ENCODE peak calls at places on chromosomes 12 and 14, in eight cellular contexts. C, P, J, H, W, Y, B and T are unnamed samples. For H3K27me3, the result is how much of the 10 kb centered on the place peaks cover.

GRCh38 chr12:124453419-124454351 is 113.7 kb downstream of the NCOR2 start:
- DNase-seq in Y (peak), W (peak), H (peak), C (peak), P (no peak), B (peak), J (peak), T (peak)

GRCh38 chr12:62760779-62761178 is 174.2 kb downstream of the PPM1H start:
- DNase-seq in P (no peak), Y (no peak), W (peak), H (no peak), J (no peak), C (no peak), B (no peak), T (no peak)

GRCh38 chr12:108793756-108794441 is 62.6 kb upstream of the CORO1C start:
- DNase-seq in H (peak), P (no peak), Y (no peak), B (peak), J (no peak), W (peak), C (peak), T (no peak)

GRCh38 chr12:70648831-70649230 is 11.6 kb upstream of the PTPRB start:
- DNase-seq in P (peak), Y (no peak), B (no peak), W (no peak), J (no peak), C (no peak), H (no peak), T (no peak)

GRCh38 chr14:50451854-50452253 is 55.2 kb upstream of the CDKL1 start:
- DNase-seq in P (no peak), W (no peak), J (no peak), Y (no peak), C (no peak), H (no peak), B (no peak), T (no peak)

GRCh38 chr12:51326762-51327439 is 2.9 kb upstream of the BIN2 start:
- DNase-seq in W (no peak), J (peak), P (peak), H (peak), C (peak), B (no peak), Y (no peak), T (no peak)

GRCh38 chr12:29797565-29798360 is 14.0 kb upstream of the TMTC1 start:
- DNase-seq in H (no peak), W (no peak), J (no peak), P (no peak), C (no peak), Y (no peak), B (no peak), T (no peak)

GRCh38 chr14:68103841-68104240 is 284.3 kb downstream of the RAD51B start:
- DNase-seq in Y (no peak), P (no peak), B (no peak), J (no peak), C (no peak), W (peak), H (no peak), T (no peak)

GRCh38 chr14:103067231-103067954 is 10.0 kb upstream of the CDC42BPB start:
- DNase-seq in B (no peak), H (no peak), Y (no peak), C (no peak), J (no peak), P (peak), W (no peak), T (no peak)

GRCh38 chr14:89027097-89027740 is 202.8 kb downstream of the TTC8 start:
- DNase-seq in C (peak), J (no peak), P (peak), W (peak), Y (peak), H (peak), B (peak), T (peak)

GRCh38 chr12:129351481-129351880 is 498.2 kb downstream of the GLT1D1 start:
- DNase-seq in Y (no peak), J (no peak), C (no peak), W (no peak), B (no peak), H (no peak), P (no peak), T (no peak)

GRCh38 chr14:71214241-71214640 is 307.0 kb downstream of the PCNX1 start:
- DNase-seq in H (no peak), Y (no peak), P (no peak), B (no peak), C (no peak), J (no peak), W (no peak), T (no peak)

GRCh38 chr14:88129306-88130056 is 124.5 kb downstream of the GPR65 start:
- DNase-seq in J (peak), C (peak), H (peak), P (no peak), B (no peak), Y (peak), W (peak), T (no peak)

GRCh38 chr14:20455355-20456300 is 602 bp downstream of the APEX1 start:
- DNase-seq in W (peak), H (no peak), P (peak), Y (no peak), B (no peak), J (no peak), C (no peak), T (peak)

GRCh38 chr14:81478446-81478845 is 55.2 kb downstream of the SEL1L start:
- DNase-seq in W (no peak), C (no peak), H (no peak), Y (no peak), P (no peak), J (no peak), B (no peak), T (peak)
- H3K27ac ChIP-seq in W (no peak), C (no peak), H (no peak), Y (no peak), P (no peak), J (no peak), B (no peak), T (peak)

GRCh38 chr12:74547249-74547648 is 9.6 kb downstream of the ATXN7L3B start:
- DNase-seq in W (no peak), Y (no peak), H (no peak), J (no peak), P (no peak), B (no peak), C (no peak), T (no peak)

DNA sequence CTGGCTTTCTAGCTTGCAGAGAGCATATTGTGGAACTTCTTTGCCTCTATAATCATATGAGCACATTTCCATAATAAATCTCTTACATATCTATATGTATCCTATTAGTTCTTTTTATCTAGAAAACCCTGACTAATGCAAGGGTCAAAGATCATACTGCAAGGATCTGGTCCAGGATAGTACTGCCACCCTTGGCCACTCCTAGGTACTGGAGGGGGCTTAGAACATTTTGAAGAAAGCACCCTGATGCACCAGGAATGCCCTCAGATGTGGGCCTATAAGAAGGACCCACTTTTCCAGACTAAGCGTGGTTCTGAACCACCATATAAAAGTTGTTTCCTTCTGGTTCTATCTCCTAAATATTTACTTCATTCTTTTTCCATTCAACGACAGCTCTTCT is 14.6 kb downstream of the ATXN7L3B start:
- DNase-seq in B (no peak), P (no peak), C (no peak), Y (no peak), J (no peak), W (no peak), H (no peak), T (no peak)
- TF ChIP-seq CTCF in B (no peak), P (no peak), C (no peak), Y (no peak), J (peak), W (no peak), H (no peak), T (no peak)

DNA sequence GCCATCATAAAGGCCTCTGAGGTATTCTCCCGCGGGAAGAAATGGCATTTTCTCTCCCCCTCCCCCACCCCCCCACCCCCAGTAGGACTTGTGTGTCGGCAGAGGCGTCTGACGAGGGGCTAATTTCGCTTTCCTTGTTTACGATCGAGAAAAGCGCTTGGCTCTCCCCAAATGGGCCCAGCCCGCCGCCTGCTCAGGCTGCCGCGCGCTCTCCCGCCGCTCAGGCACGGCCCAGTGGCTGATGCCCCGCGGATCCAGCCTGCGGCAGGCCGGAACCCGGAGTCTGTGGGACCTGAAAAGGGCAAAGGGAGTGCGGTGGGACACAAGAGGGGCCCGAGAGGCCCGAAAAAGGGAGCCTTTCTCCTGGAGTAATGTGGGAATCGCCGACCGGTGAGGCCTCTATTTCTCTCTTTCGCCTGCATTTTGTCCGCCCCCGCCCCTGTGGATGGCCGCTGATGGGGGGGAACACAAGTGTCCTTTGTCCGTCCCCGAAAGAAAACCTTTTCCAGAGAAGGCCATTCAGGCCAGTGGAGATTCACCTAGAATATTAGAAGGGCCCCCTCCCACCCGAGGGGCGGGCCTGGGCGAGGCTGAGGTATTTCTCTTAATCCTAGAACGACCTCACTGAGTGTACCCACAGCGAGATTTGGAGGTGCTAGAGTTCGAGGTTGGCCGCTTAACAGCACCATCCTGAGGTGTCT is 9.0 kb upstream of the HOXC6 start:
- DNase-seq in Y (no peak), P (peak), W (no peak), B (no peak), H (no peak), C (no peak), J (no peak), T (no peak)
- H3K27me3 ChIP-seq in Y (under half), P (under half), W (half or more), B (under half), H (half or more), C (under half), J (under half), T (under half)

GRCh38 chr12:114499338-114499737 is 93.4 kb upstream of the TBX5 start:
- DNase-seq in Y (no peak), J (no peak), B (no peak), W (no peak), P (no peak), H (peak), C (no peak), T (no peak)

GRCh38 chr12:114504311-114504710 is 98.4 kb upstream of the TBX5 start:
- DNase-seq in H (no peak), B (no peak), C (no peak), W (no peak), J (no peak), P (no peak), Y (no peak), T (no peak)

GRCh38 chr12:114500775-114501473 is 95.0 kb upstream of the TBX5 start:
- DNase-seq in B (no peak), H (no peak), W (peak), Y (no peak), J (no peak), C (no peak), P (no peak), T (no peak)

DNA sequence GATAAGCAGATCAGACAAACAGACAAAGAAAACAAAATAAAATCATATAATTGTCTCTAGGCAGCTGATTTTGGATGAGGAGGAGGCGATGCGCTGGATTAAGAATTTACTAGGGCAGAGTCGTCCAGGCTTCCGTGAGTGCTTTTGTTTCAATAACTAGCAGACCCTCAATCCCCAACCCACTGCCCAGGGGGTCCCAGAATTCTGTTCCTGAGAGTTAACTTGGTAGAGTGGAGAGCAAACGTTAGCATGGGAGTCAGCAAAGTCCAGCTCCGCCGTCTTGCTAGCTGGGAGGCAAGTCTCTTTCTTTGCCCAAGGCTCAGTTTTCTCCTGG is 95.5 kb upstream of the TBX5 start:
- DNase-seq in J (no peak), H (no peak), P (no peak), W (no peak), B (no peak), Y (no peak), C (no peak), T (no peak)
- H3K27ac ChIP-seq in J (no peak), H (no peak), P (no peak), W (no peak), B (no peak), Y (no peak), C (no peak), T (no peak)

DNA sequence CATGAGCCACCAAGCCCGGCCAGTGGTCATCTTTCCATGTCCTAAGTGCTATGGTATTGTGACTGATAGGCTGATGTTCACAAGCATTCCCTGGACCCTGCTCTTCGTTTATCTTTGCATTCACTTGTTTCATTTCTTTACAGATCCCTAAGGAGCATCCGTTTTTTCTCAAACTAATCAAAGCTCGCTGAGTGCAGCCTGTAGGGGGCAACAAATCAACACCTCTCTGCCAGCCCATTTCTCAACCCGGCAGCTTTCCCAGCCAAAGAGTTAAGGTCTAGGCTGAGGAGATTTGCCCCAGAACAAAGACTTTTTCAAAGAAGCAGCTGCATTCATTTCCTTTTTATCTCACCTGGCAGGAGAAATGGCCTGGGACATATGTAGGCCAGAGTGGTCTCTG is 12.1 kb downstream of the SIRT4 start:
- DNase-seq in Y (no peak), P (no peak), H (no peak), J (no peak), W (no peak), B (no peak), C (no peak), T (no peak)
- TF ChIP-seq CTCF in Y (no peak), P (peak), H (no peak), J (peak), W (peak), B (no peak), C (no peak), T (no peak)

GRCh38 chr12:27967551-27968054 is 4.9 kb downstream of the PTHLH start:
- DNase-seq in H (no peak), P (no peak), Y (no peak), J (no peak), W (no peak), C (no peak), B (no peak), T (no peak)

GRCh38 chr12:27969011-27969900 is 3.3 kb downstream of the PTHLH start:
- DNase-seq in P (no peak), Y (no peak), B (no peak), H (no peak), C (no peak), J (no peak), W (peak), T (no peak)

GRCh38 chr12:27965411-27965810 is 7.1 kb downstream of the PTHLH start:
- DNase-seq in P (no peak), J (no peak), C (no peak), H (no peak), B (no peak), W (no peak), Y (no peak), T (no peak)

GRCh38 chr12:27965966-27966365 is 6.6 kb downstream of the PTHLH start:
- DNase-seq in P (no peak), B (no peak), H (no peak), Y (no peak), J (no peak), W (no peak), C (no peak), T (no peak)

GRCh38 chr12:27966870-27967269 is 5.7 kb downstream of the PTHLH start:
- DNase-seq in J (no peak), Y (no peak), C (no peak), H (no peak), P (peak), W (no peak), B (no peak), T (no peak)
- H3K27me3 ChIP-seq in J (under half), Y (under half), C (half or more), H (under half), P (under half), W (half or more), B (under half), T (under half)

DNA sequence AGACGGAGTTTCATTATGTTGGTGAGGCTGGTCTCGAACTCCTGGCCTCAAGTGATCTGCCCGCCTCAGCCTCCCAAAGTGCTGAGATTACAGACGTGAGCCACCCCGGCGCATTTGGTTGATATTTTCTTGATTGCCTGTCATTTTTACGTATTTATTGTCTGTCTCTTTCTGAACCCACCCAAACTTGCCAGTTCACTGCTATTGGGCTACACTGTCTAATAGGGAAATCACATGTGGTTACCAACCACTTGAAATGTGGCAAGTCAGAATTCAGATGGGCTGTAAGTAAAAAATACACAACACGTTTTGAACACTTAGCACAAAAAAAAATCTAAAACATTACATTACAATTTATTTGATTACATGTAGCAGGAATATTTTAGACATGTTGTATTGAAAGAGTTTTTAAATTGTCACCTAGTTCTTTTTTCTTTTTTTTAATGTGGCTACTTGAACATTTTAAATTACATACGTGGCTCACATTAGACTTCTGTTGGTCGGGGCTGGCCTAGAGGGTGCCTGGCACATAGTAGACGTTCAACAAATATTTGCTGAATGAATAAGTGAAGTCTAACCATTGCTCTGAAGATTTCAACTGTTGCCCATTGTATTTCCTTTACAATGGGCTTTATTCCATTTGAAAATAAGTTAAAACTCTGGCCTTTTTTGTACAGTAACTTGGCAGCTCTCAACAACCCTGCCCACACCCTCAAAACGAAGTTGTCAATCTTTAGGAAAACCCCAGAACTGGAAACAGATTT is 1.9 kb downstream of the WSB2 start:
- DNase-seq in W (no peak), P (peak), J (no peak), Y (no peak), H (no peak), B (no peak), C (no peak), T (no peak)
- H3K27ac ChIP-seq in W (peak), P (peak), J (peak), Y (no peak), H (peak), B (peak), C (peak), T (peak)